ENCODE peak calls at places on chromosomes 1 and 21, in six cellular contexts. One of them, this sample, is unnamed.

GRCh38 chr1:203287109-203287893 is 18.0 kb upstream of the BTG2 start:
- DNase-seq in A549: no peak
- DNase-seq in endothelial cell of umbilical vein: peak; percentile 68
- DNase-seq in GM12878: peak; percentile 98
- DNase-seq in HepG2: no peak
- DNase-seq in K562: peak; percentile 80
- DNase-seq in this sample: peak; percentile 97

GRCh38 chr21:16058896-16059295 is 329.1 kb downstream of the USP25 start:
- DNase-seq in A549: no peak
- DNase-seq in endothelial cell of umbilical vein: no peak
- DNase-seq in GM12878: no peak
- DNase-seq in HepG2: no peak
- DNase-seq in K562: no peak
- DNase-seq in this sample: no peak

GRCh38 chr1:210313046-210313445 is 15.7 kb upstream of the HHAT start:
- DNase-seq in A549: no peak
- DNase-seq in endothelial cell of umbilical vein: no peak
- DNase-seq in GM12878: no peak
- DNase-seq in HepG2: no peak
- DNase-seq in K562: no peak
- DNase-seq in this sample: no peak

GRCh38 chr1:184557423-184558347 is 170.9 kb downstream of the C1orf21 start:
- DNase-seq in A549: no peak
- DNase-seq in endothelial cell of umbilical vein: no peak
- DNase-seq in GM12878: no peak
- DNase-seq in HepG2: no peak
- DNase-seq in K562: no peak
- DNase-seq in this sample: no peak

GRCh38 chr1:232501174-232501573 is 128.8 kb downstream of the SIPA1L2 start:
- DNase-seq in A549: no peak
- DNase-seq in endothelial cell of umbilical vein: no peak
- DNase-seq in GM12878: no peak
- DNase-seq in HepG2: no peak
- DNase-seq in K562: no peak
- DNase-seq in this sample: no peak

GRCh38 chr1:63774617-63775417 is 1.0 kb downstream of the ROR1 start:
- DNase-seq in A549: peak; percentile 39
- DNase-seq in endothelial cell of umbilical vein: peak; percentile 49
- DNase-seq in GM12878: no peak
- DNase-seq in HepG2: no peak
- DNase-seq in K562: no peak
- DNase-seq in this sample: no peak

GRCh38 chr1:155207578-155208405 is at the start of gene THBS3:
- DNase-seq in A549: no peak
- DNase-seq in endothelial cell of umbilical vein: peak; percentile 23
- DNase-seq in GM12878: no peak
- DNase-seq in HepG2: no peak
- DNase-seq in K562: no peak
- DNase-seq in this sample: peak; percentile 20

GRCh38 chr1:178898401-178898800 is 27.5 kb upstream of the ANGPTL1 start:
- DNase-seq in A549: no peak
- DNase-seq in endothelial cell of umbilical vein: no peak
- DNase-seq in GM12878: no peak
- DNase-seq in HepG2: no peak
- DNase-seq in K562: no peak
- DNase-seq in this sample: no peak

GRCh38 chr1:21022279-21023040 is 154.2 kb downstream of the EIF4G3 start:
- DNase-seq in A549: peak; percentile 96
- DNase-seq in endothelial cell of umbilical vein: peak; percentile 99
- DNase-seq in GM12878: peak; percentile 81
- DNase-seq in HepG2: peak; percentile 98
- DNase-seq in K562: peak; percentile 96
- DNase-seq in this sample: peak; percentile 88

GRCh38 chr1:210940081-210940617 is 193.8 kb downstream of the KCNH1 start:
- DNase-seq in A549: no peak
- DNase-seq in endothelial cell of umbilical vein: no peak
- DNase-seq in GM12878: no peak
- DNase-seq in HepG2: no peak
- DNase-seq in K562: no peak
- DNase-seq in this sample: no peak

GRCh38 chr1:17878837-17879236 is 123.7 kb downstream of the ACTL8 start:
- DNase-seq in A549: no peak
- DNase-seq in endothelial cell of umbilical vein: no peak
- DNase-seq in GM12878: no peak
- DNase-seq in HepG2: no peak
- DNase-seq in K562: no peak
- DNase-seq in this sample: no peak

GRCh38 chr1:217311766-217312165 is 319.1 kb downstream of the GPATCH2 start:
- DNase-seq in A549: peak; percentile 11
- DNase-seq in endothelial cell of umbilical vein: no peak
- DNase-seq in GM12878: no peak
- DNase-seq in HepG2: no peak
- DNase-seq in K562: no peak
- DNase-seq in this sample: peak; percentile 16

GRCh38 chr1:78075621-78076020 is 29.9 kb downstream of the GIPC2 start:
- DNase-seq in A549: no peak
- DNase-seq in endothelial cell of umbilical vein: peak; percentile 95
- DNase-seq in GM12878: no peak
- DNase-seq in HepG2: no peak
- DNase-seq in K562: no peak
- DNase-seq in this sample: no peak

GRCh38 chr21:15549671-15550070 is 180.1 kb upstream of the USP25 start:
- DNase-seq in A549: no peak
- DNase-seq in endothelial cell of umbilical vein: no peak
- DNase-seq in GM12878: no peak
- DNase-seq in HepG2: peak; percentile 1
- DNase-seq in K562: no peak
- DNase-seq in this sample: no peak

GRCh38 chr1:147223740-147224615 is 1.2 kb downstream of the FMO5 start:
- DNase-seq in A549: no peak
- DNase-seq in endothelial cell of umbilical vein: no peak
- DNase-seq in GM12878: no peak
- DNase-seq in HepG2: no peak
- DNase-seq in K562: no peak
- DNase-seq in this sample: no peak

GRCh38 chr1:108830119-108831008 is 26.5 kb downstream of the AKNAD1 start:
- DNase-seq in A549: peak; percentile 83
- DNase-seq in endothelial cell of umbilical vein: peak; percentile 94
- DNase-seq in GM12878: no peak
- DNase-seq in HepG2: peak; percentile 8
- DNase-seq in K562: peak; percentile 85
- DNase-seq in this sample: peak; percentile 88

GRCh38 chr1:1128454-1129139 is 12.7 kb upstream of the C1orf159 start:
- DNase-seq in A549: no peak
- DNase-seq in endothelial cell of umbilical vein: no peak
- DNase-seq in GM12878: no peak
- DNase-seq in HepG2: peak; percentile 70
- DNase-seq in K562: no peak
- DNase-seq in this sample: no peak

GRCh38 chr1:84365225-84366221 is 32.8 kb upstream of the DNASE2B start:
- DNase-seq in A549: peak; percentile 76
- DNase-seq in endothelial cell of umbilical vein: peak; percentile 96
- DNase-seq in GM12878: no peak
- DNase-seq in HepG2: peak; percentile 44
- DNase-seq in K562: peak; percentile 68
- DNase-seq in this sample: peak; percentile 74

GRCh38 chr1:184022651-184023050 is 14.9 kb downstream of the COLGALT2 start:
- DNase-seq in A549: no peak
- DNase-seq in endothelial cell of umbilical vein: no peak
- DNase-seq in GM12878: no peak
- DNase-seq in HepG2: no peak
- DNase-seq in K562: no peak
- DNase-seq in this sample: no peak

GRCh38 chr1:12201343-12202189 is 28.3 kb upstream of the VPS13D start:
- DNase-seq in A549: no peak
- DNase-seq in endothelial cell of umbilical vein: no peak
- DNase-seq in GM12878: no peak
- DNase-seq in HepG2: no peak
- DNase-seq in K562: no peak
- DNase-seq in this sample: no peak

GRCh38 chr1:212967767-212968166 is 17.4 kb downstream of the VASH2 start:
- DNase-seq in A549: peak; percentile 81
- DNase-seq in endothelial cell of umbilical vein: no peak
- DNase-seq in GM12878: no peak
- DNase-seq in HepG2: peak; percentile 45
- DNase-seq in K562: peak; percentile 73
- DNase-seq in this sample: peak; percentile 48

GRCh38 chr1:210250998-210251679 is 18.5 kb downstream of the SERTAD4 start:
- DNase-seq in A549: peak; percentile 33
- DNase-seq in endothelial cell of umbilical vein: peak; percentile 72
- DNase-seq in GM12878: no peak
- DNase-seq in HepG2: no peak
- DNase-seq in K562: no peak
- DNase-seq in this sample: peak; percentile 9

GRCh38 chr1:225896937-225897549 is 8.1 kb upstream of the LEFTY1 start:
- DNase-seq in A549: peak; percentile 37
- DNase-seq in endothelial cell of umbilical vein: no peak
- DNase-seq in GM12878: peak; percentile 90
- DNase-seq in HepG2: peak; percentile 68
- DNase-seq in K562: no peak
- DNase-seq in this sample: no peak

GRCh38 chr1:20192871-20193411 is 6.6 kb upstream of the PLA2G2C start:
- DNase-seq in A549: no peak
- DNase-seq in endothelial cell of umbilical vein: no peak
- DNase-seq in GM12878: no peak
- DNase-seq in HepG2: no peak
- DNase-seq in K562: no peak
- DNase-seq in this sample: no peak

DNA sequence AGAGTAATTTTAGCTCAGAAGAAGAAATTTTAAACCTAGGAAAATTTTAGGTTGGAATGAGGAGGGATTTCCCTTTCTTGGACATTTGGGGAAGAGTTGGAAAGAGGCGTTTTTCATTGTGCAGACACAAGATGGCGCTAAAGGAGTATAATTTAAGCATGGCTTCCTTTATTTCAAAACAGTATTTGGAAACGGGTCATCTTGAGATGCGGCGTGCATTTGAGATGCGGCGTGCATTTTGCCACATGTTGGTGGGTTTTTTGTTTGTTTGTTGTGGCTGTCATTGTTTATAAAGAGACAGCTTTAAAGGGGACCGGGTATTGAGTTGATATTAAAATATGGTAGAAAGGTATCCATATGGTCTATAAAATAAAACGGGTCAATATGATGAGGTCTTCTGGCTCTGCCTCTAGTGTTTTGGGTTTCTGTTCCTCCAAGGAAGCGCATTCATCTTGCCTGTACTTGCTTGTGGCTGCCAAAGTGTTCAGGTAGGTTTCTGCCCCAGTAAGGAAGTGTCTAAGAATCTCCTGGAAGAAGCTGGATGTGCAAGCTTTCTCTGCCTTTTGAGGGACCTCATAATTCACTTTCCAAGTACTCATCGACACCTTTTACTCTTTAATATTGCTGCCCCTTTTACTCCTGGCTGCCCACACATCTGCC is 210.3 kb downstream of the SLC35F3 start:
- DNase-seq in A549: peak; percentile 69
- DNase-seq in endothelial cell of umbilical vein: peak; percentile 49
- DNase-seq in GM12878: peak; percentile 4
- DNase-seq in HepG2: peak; percentile 22
- DNase-seq in K562: peak; percentile 57
- DNase-seq in this sample: peak; percentile 65
- TF ChIP-seq MAX in A549: no peak
- TF ChIP-seq MAX in endothelial cell of umbilical vein: no peak
- TF ChIP-seq MAX in GM12878: no peak
- TF ChIP-seq MAX in HepG2: no peak
- TF ChIP-seq MAX in K562: no peak
- TF ChIP-seq MAX in this sample: peak; percentile 56

GRCh38 chr21:44012474-44013379 is 618 bp downstream of the TRAPPC10 start:
- DNase-seq in A549: peak; percentile 30
- DNase-seq in endothelial cell of umbilical vein: peak; percentile 24
- DNase-seq in GM12878: peak; percentile 27
- DNase-seq in HepG2: peak; percentile 65
- DNase-seq in K562: peak; percentile 94
- DNase-seq in this sample: peak; percentile 89

GRCh38 chr21:44010429-44010828 is 1.7 kb upstream of the TRAPPC10 start:
- DNase-seq in A549: no peak
- DNase-seq in endothelial cell of umbilical vein: no peak
- DNase-seq in GM12878: no peak
- DNase-seq in HepG2: peak; percentile 69
- DNase-seq in K562: peak; percentile 68
- DNase-seq in this sample: peak; percentile 66

GRCh38 chr21:44013380-44014088 is 1.4 kb downstream of the TRAPPC10 start:
- DNase-seq in A549: no peak
- DNase-seq in endothelial cell of umbilical vein: peak; percentile 37
- DNase-seq in GM12878: peak; percentile 32
- DNase-seq in HepG2: no peak
- DNase-seq in K562: peak; percentile 47
- DNase-seq in this sample: peak; percentile 83

GRCh38 chr21:44011123-44011773 is 861 bp upstream of the TRAPPC10 start:
- DNase-seq in A549: no peak
- DNase-seq in endothelial cell of umbilical vein: no peak
- DNase-seq in GM12878: no peak
- DNase-seq in HepG2: no peak
- DNase-seq in K562: peak; percentile 57
- DNase-seq in this sample: no peak

GRCh38 chr21:44011774-44012473 is at the start of gene TRAPPC10:
- DNase-seq in A549: peak; percentile 80
- DNase-seq in endothelial cell of umbilical vein: peak; percentile 72
- DNase-seq in GM12878: peak; percentile 30
- DNase-seq in HepG2: peak; percentile 62
- DNase-seq in K562: peak; percentile 95
- DNase-seq in this sample: peak; percentile 90
- TF ChIP-seq POLR2A in A549: peak; percentile 54
- TF ChIP-seq POLR2A in endothelial cell of umbilical vein: peak; percentile 90
- TF ChIP-seq POLR2A in GM12878: peak; percentile 89
- TF ChIP-seq POLR2A in HepG2: peak; percentile 77
- TF ChIP-seq POLR2A in K562: peak; percentile 90
- TF ChIP-seq POLR2A in this sample: peak; percentile 74

DNA sequence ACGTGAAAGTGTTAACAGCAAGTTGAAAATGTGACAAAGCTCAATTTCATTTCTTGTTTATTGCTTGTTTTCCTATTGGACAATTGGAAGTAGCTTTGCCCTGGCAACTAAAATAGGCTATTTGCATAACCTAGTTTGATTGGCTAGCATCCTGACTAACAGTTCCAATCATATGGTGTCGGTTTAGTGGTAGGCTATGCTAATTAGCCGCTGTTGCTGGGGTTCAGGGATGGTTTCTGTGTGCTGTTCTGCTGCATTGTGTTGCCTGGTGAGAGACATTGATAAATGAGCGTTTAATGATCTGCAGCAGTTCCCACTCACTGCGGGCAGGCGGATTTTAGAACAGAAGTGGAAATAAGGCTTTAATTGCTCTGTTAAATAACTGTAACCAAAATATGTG is 68.5 kb downstream of the DYRK1A start:
- DNase-seq in A549: peak; percentile 38
- DNase-seq in endothelial cell of umbilical vein: peak; percentile 97
- DNase-seq in GM12878: no peak
- DNase-seq in HepG2: no peak
- DNase-seq in K562: peak; percentile 91
- DNase-seq in this sample: peak; percentile 73
- TF ChIP-seq MYC in A549: no peak
- TF ChIP-seq MYC in endothelial cell of umbilical vein: no peak
- TF ChIP-seq MYC in GM12878: no peak
- TF ChIP-seq MYC in HepG2: no peak
- TF ChIP-seq MYC in K562: no peak
- TF ChIP-seq MYC in this sample: no peak

DNA sequence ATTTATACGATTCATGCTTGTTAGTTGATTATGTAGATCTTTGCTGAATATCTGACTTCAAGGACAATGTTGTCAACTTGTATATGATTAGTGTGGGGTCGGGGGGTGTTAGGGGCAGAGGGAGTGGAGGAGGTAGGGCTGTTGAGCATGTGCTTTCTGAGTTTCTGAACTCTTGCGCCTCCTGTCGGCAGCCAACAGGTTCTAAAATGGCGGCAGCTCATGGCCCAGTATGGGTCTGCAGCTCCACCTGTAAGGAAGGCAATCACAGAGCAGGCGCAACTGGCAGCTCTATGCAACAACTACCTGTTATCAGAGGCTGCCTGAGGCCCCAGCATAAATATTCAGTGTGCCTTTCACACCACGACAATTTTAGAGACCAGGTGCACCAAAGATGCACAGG is 205.8 kb upstream of the PLXNA2 start:
- DNase-seq in A549: no peak
- DNase-seq in endothelial cell of umbilical vein: no peak
- DNase-seq in GM12878: no peak
- DNase-seq in HepG2: no peak
- DNase-seq in K562: peak; percentile 66
- DNase-seq in this sample: no peak
- TF ChIP-seq MAX in A549: no peak
- TF ChIP-seq MAX in endothelial cell of umbilical vein: no peak
- TF ChIP-seq MAX in GM12878: no peak
- TF ChIP-seq MAX in HepG2: no peak
- TF ChIP-seq MAX in K562: no peak
- TF ChIP-seq MAX in this sample: no peak